ENCODE peak calls at places on chromosome 7, in six cellular contexts. One of them, this sample, is unnamed.

GRCh38 chr7:42645906-42646305 is 266.0 kb downstream of the C7orf25 start:
- DNase-seq in HCT116: no peak
- DNase-seq in dorsolateral prefrontal cortex: no peak
- DNase-seq in foreskin keratinocyte: no peak
- DNase-seq in prostate gland: no peak
- DNase-seq in ovary: no peak
- DNase-seq in this sample: no peak

GRCh38 chr7:142440219-142441073 is 182.6 kb upstream of the PRSS58 start:
- DNase-seq in HCT116: peak; percentile 47
- DNase-seq in dorsolateral prefrontal cortex: no peak
- DNase-seq in foreskin keratinocyte: peak; percentile 56
- DNase-seq in prostate gland: no peak
- DNase-seq in ovary: no peak
- DNase-seq in this sample: peak; percentile 52

GRCh38 chr7:35736725-35737124 is 41.8 kb upstream of the HERPUD2 start:
- DNase-seq in HCT116: no peak
- DNase-seq in dorsolateral prefrontal cortex: no peak
- DNase-seq in foreskin keratinocyte: peak; percentile 89
- DNase-seq in prostate gland: no peak
- DNase-seq in ovary: no peak
- DNase-seq in this sample: peak; percentile 12

GRCh38 chr7:28172976-28173375 is 7.6 kb downstream of the JAZF1 start:
- DNase-seq in HCT116: no peak
- DNase-seq in dorsolateral prefrontal cortex: no peak
- DNase-seq in foreskin keratinocyte: no peak
- DNase-seq in prostate gland: no peak
- DNase-seq in ovary: no peak
- DNase-seq in this sample: no peak

GRCh38 chr7:155489862-155490696 is 32.1 kb downstream of the EN2 start:
- DNase-seq in HCT116: no peak
- DNase-seq in dorsolateral prefrontal cortex: no peak
- DNase-seq in foreskin keratinocyte: no peak
- DNase-seq in prostate gland: no peak
- DNase-seq in ovary: no peak
- DNase-seq in this sample: no peak

GRCh38 chr7:133885213-133885612 is 241.9 kb upstream of the LRGUK start:
- DNase-seq in HCT116: no peak
- DNase-seq in dorsolateral prefrontal cortex: no peak
- DNase-seq in foreskin keratinocyte: no peak
- DNase-seq in prostate gland: no peak
- DNase-seq in ovary: no peak
- DNase-seq in this sample: no peak

GRCh38 chr7:67344481-67345193 is 348.0 kb downstream of the TYW1 start:
- DNase-seq in HCT116: no peak
- DNase-seq in dorsolateral prefrontal cortex: no peak
- DNase-seq in foreskin keratinocyte: peak; percentile 33
- DNase-seq in prostate gland: no peak
- DNase-seq in ovary: no peak
- DNase-seq in this sample: no peak

GRCh38 chr7:94375167-94375566 is 19.5 kb upstream of the COL1A2 start:
- DNase-seq in HCT116: no peak
- DNase-seq in dorsolateral prefrontal cortex: no peak
- DNase-seq in foreskin keratinocyte: no peak
- DNase-seq in prostate gland: no peak
- DNase-seq in ovary: peak; percentile 61
- DNase-seq in this sample: peak; percentile 74

GRCh38 chr7:73451780-73452398 is 18.3 kb downstream of the FZD9 start:
- DNase-seq in HCT116: peak; percentile 39
- DNase-seq in dorsolateral prefrontal cortex: no peak
- DNase-seq in foreskin keratinocyte: no peak
- DNase-seq in prostate gland: no peak
- DNase-seq in ovary: no peak
- DNase-seq in this sample: no peak

GRCh38 chr7:32074787-32075570 is 4.8 kb upstream of the PDE1C start:
- DNase-seq in HCT116: no peak
- DNase-seq in dorsolateral prefrontal cortex: peak; percentile 71
- DNase-seq in foreskin keratinocyte: no peak
- DNase-seq in prostate gland: no peak
- DNase-seq in ovary: no peak
- DNase-seq in this sample: no peak

GRCh38 chr7:27564881-27565482 is 97.7 kb downstream of the HIBADH start:
- DNase-seq in HCT116: no peak
- DNase-seq in dorsolateral prefrontal cortex: no peak
- DNase-seq in foreskin keratinocyte: no peak
- DNase-seq in prostate gland: no peak
- DNase-seq in ovary: no peak
- DNase-seq in this sample: no peak

GRCh38 chr7:89021741-89022140 is 226.2 kb upstream of the TEX47 start:
- DNase-seq in HCT116: no peak
- DNase-seq in dorsolateral prefrontal cortex: no peak
- DNase-seq in foreskin keratinocyte: no peak
- DNase-seq in prostate gland: no peak
- DNase-seq in ovary: no peak
- DNase-seq in this sample: no peak

DNA sequence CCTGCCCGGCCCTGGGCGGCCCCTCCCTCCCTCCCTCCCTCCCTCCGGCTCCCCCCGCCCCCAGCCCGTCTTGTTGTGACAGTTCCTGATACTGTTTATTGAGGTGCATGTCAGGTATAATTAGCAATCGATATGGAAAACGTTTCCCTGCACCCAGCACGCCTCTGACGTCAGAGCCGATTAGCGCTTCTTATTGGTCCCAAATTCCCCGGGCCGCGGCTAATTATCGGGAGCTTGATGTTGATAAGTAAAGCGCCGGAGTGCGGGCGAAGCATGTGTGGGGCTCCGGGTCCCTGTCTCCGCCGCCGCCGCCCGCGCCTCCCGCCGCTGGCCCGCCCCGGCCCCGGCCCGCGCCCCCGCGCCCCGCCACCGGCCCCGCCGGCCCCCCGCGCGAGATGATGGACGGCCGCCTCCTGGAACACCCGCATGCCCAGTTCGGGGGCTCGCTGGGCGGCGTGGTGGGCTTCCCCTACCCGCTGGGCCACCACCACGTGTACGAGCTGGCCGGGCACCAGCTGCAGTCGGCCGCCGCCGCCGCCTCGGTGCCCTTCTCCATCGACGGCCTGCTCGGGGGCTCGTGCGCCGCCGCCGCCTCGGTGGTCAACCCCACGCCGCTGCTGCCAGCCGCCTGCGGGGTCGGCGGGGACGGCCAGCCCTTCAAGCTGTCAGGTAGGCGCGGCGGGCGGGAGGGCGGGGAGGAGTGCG is at the start of gene UNCX:
- DNase-seq in HCT116: no peak
- DNase-seq in dorsolateral prefrontal cortex: no peak
- DNase-seq in foreskin keratinocyte: no peak
- DNase-seq in prostate gland: no peak
- DNase-seq in ovary: no peak
- DNase-seq in this sample: no peak
- H3K27me3 ChIP-seq in HCT116: no peaks in the 10 kb centered on the region
- H3K27me3 ChIP-seq in dorsolateral prefrontal cortex: peaks cover 90% of the 10 kb centered on the region
- H3K27me3 ChIP-seq in foreskin keratinocyte: peaks cover 93% of the 10 kb centered on the region
- H3K27me3 ChIP-seq in prostate gland: peaks cover 78% of the 10 kb centered on the region
- H3K27me3 ChIP-seq in ovary: peaks cover 19% of the 10 kb centered on the region
- H3K27me3 ChIP-seq in this sample: peaks cover 73% of the 10 kb centered on the region

DNA sequence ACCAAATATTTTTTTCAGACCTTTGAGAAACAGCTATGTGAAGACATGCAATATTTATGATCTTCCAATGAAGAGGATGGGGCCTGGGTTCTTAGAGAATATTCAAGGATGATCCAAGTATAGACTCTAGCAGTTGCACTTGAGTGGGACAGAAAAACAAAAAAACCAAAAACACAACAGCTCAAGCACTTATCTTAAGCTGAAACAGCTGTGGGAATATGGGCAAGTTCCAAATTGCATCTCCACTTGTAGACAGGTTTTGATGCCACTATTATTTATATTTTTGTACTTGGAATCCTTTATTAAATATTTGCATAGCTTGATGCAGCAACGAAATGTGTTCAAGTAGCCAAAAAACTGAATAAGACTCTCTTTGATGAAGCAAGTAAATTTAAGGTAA is 2.2 kb upstream of the PDK4 start:
- DNase-seq in HCT116: no peak
- DNase-seq in dorsolateral prefrontal cortex: no peak
- DNase-seq in foreskin keratinocyte: no peak
- DNase-seq in prostate gland: no peak
- DNase-seq in ovary: no peak
- DNase-seq in this sample: no peak
- H3K27me3 ChIP-seq in HCT116: no peaks in the 10 kb centered on the region
- H3K27me3 ChIP-seq in dorsolateral prefrontal cortex: no peaks in the 10 kb centered on the region
- H3K27me3 ChIP-seq in foreskin keratinocyte: peaks cover 40% of the 10 kb centered on the region
- H3K27me3 ChIP-seq in prostate gland: no peaks in the 10 kb centered on the region
- H3K27me3 ChIP-seq in ovary: no peaks in the 10 kb centered on the region
- H3K27me3 ChIP-seq in this sample: no peaks in the 10 kb centered on the region

GRCh38 chr7:99579281-99579955 is 18.6 kb upstream of the TMEM225B start:
- DNase-seq in HCT116: no peak
- DNase-seq in dorsolateral prefrontal cortex: no peak
- DNase-seq in foreskin keratinocyte: no peak
- DNase-seq in prostate gland: no peak
- DNase-seq in ovary: no peak
- DNase-seq in this sample: no peak

GRCh38 chr7:99576251-99576650 is 17.8 kb downstream of the ZNF655 start:
- DNase-seq in HCT116: no peak
- DNase-seq in dorsolateral prefrontal cortex: no peak
- DNase-seq in foreskin keratinocyte: no peak
- DNase-seq in prostate gland: no peak
- DNase-seq in ovary: no peak
- DNase-seq in this sample: no peak

DNA sequence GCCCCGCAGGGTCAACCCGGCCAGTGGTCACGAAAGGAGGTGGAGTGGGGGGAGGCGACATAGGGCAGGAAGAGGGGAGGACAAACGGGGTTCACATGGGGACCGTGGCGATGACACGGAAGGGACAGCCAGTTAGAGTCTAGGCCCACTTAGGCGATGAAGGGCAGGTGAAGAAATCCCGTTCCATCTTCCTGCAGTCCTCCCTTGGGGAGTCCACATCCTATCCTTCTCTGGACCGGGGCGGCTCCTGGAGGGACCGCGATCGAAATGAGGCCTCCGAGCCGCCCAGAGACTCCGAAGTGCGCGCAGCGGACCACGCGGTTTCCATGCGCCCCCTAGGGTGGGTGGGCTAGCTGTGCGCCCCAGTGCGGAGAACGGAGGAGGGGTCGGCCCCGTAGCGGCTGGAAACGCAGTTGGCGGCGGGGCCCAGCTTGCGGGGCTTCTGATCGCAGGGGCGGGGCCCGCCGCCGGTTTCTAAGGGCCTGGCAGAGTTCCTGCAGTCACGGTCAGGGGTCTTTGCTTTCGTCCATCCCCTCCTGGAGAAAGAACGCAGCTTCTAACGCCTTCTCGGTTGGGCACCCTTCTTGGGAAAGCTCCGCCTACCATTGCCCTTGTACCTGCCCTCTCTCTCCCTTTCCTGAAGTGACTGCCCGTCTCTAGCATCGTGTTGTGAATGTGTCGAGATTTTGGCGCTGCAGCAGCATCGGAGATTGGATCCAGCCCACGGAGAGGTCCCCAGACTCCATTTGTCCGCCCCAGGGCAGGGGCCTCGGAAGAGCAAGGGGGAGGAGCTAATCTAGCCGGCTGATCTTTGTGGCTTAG is 17.9 kb upstream of the TMEM225B start:
- DNase-seq in HCT116: no peak
- DNase-seq in dorsolateral prefrontal cortex: peak; percentile 21
- DNase-seq in foreskin keratinocyte: no peak
- DNase-seq in prostate gland: no peak
- DNase-seq in ovary: peak; percentile 66
- DNase-seq in this sample: no peak
- H3K27me3 ChIP-seq in HCT116: no peaks in the 10 kb centered on the region
- H3K27me3 ChIP-seq in dorsolateral prefrontal cortex: no peaks in the 10 kb centered on the region
- H3K27me3 ChIP-seq in foreskin keratinocyte: peaks cover 10% of the 10 kb centered on the region
- H3K27me3 ChIP-seq in prostate gland: no peaks in the 10 kb centered on the region
- H3K27me3 ChIP-seq in ovary: no peaks in the 10 kb centered on the region
- H3K27me3 ChIP-seq in this sample: no peaks in the 10 kb centered on the region

GRCh38 chr7:514242-514641 is 5.4 kb downstream of the PDGFA start:
- DNase-seq in HCT116: no peak
- DNase-seq in dorsolateral prefrontal cortex: no peak
- DNase-seq in foreskin keratinocyte: no peak
- DNase-seq in prostate gland: no peak
- DNase-seq in ovary: no peak
- DNase-seq in this sample: no peak

GRCh38 chr7:515628-516027 is 4.0 kb downstream of the PDGFA start:
- DNase-seq in HCT116: no peak
- DNase-seq in dorsolateral prefrontal cortex: no peak
- DNase-seq in foreskin keratinocyte: no peak
- DNase-seq in prostate gland: no peak
- DNase-seq in ovary: no peak
- DNase-seq in this sample: no peak

GRCh38 chr7:516216-516605 is 3.4 kb downstream of the PDGFA start:
- DNase-seq in HCT116: no peak
- DNase-seq in dorsolateral prefrontal cortex: no peak
- DNase-seq in foreskin keratinocyte: no peak
- DNase-seq in prostate gland: no peak
- DNase-seq in ovary: no peak
- DNase-seq in this sample: no peak

GRCh38 chr7:513521-514166 is 6.0 kb downstream of the PDGFA start:
- DNase-seq in HCT116: no peak
- DNase-seq in dorsolateral prefrontal cortex: no peak
- DNase-seq in foreskin keratinocyte: no peak
- DNase-seq in prostate gland: no peak
- DNase-seq in ovary: no peak
- DNase-seq in this sample: no peak

DNA sequence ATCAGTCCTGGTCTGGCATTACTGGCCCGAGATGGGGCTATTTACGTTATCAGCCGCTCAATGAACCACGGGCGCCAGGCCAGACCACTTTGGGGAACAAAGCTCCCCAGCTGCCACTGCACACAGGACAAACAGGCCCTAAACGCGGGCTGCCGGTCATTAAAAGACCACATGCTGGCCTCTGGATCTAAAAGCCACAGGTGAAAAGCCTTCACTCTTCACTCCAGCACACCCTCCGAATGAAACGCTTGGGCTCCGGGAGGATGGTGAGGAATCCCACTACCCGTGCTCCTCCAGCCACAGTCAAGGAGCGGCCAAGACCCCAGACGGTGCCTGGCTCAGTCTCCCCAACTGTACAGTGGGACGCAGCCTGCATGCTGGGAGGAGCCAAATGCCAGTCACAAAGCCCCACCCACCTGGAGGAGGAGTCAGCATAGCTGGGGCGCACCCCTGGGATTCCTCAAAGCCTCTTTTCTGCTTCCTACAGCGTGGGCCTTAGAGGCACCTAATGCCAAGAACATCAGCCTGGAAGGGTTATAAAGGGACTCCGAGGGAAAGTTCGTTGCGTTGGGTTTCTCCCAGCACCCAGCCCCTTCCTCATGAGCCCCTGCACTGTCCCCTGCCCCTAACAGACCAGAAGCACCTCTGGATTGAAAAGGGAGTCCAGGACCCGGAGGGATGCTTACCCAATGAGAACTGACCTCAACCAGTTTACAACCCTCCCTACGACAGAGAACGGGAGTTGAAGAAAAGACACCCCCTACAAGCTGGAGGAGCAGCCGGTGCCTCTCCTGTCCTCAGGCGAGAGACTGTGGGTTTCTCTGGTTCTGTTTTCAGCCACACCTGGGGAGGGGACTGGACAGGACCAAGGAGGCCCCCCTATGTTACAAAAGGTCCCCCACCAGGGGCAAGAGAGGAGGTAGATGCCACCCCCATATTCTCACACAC is 4.7 kb downstream of the PDGFA start:
- DNase-seq in HCT116: no peak
- DNase-seq in dorsolateral prefrontal cortex: peak; percentile 79
- DNase-seq in foreskin keratinocyte: no peak
- DNase-seq in prostate gland: peak; percentile 70
- DNase-seq in ovary: no peak
- DNase-seq in this sample: no peak
- H3K27me3 ChIP-seq in HCT116: no peaks in the 10 kb centered on the region
- H3K27me3 ChIP-seq in dorsolateral prefrontal cortex: no peaks in the 10 kb centered on the region
- H3K27me3 ChIP-seq in foreskin keratinocyte: no peaks in the 10 kb centered on the region
- H3K27me3 ChIP-seq in prostate gland: no peaks in the 10 kb centered on the region
- H3K27me3 ChIP-seq in ovary: no peaks in the 10 kb centered on the region
- H3K27me3 ChIP-seq in this sample: no peaks in the 10 kb centered on the region